ENCODE peak calls at places on chromosomes 3 and 15, in five cellular contexts. X is kidney, N is HTR-8/SVneo, F is GM12865, I is H54. C is an unnamed sample.

GRCh38 chr15:57158997-57159668 is 217.2 kb upstream of the CGNL1 start:
- DNase-seq in N (no peak), I (no peak), X (no peak), F (no peak), C (no peak)

GRCh38 chr15:91116379-91117067 is 16.5 kb downstream of the SV2B start:
- DNase-seq in N (no peak), X (no peak), I (no peak), F (peak), C (no peak)

GRCh38 chr3:11582123-11582968 is 61.4 kb downstream of the VGLL4 start:
- DNase-seq in F (no peak), X (no peak), I (no peak), N (peak), C (no peak)

GRCh38 chr3:135490219-135490618 is 475.3 kb upstream of the PPP2R3A start:
- DNase-seq in X (no peak), N (no peak), F (no peak), I (no peak), C (no peak)

GRCh38 chr15:78810003-78810376 is 1.3 kb downstream of the ADAMTS7 start:
- DNase-seq in I (no peak), F (no peak), N (no peak), X (no peak), C (no peak)

GRCh38 chr15:83209333-83209732 is 1.7 kb upstream of the HDGFL3 start:
- DNase-seq in I (no peak), X (no peak), F (no peak), N (no peak), C (no peak)

GRCh38 chr3:5305681-5305983 is 118.1 kb downstream of the EDEM1 start:
- DNase-seq in F (no peak), I (no peak), X (no peak), N (no peak), C (no peak)

GRCh38 chr3:142104763-142105162 is 44.6 kb downstream of the TFDP2 start:
- DNase-seq in I (no peak), X (no peak), N (no peak), F (no peak), C (no peak)

GRCh38 chr15:57595011-57595866 is 3.5 kb downstream of the MYZAP start:
- DNase-seq in F (no peak), N (no peak), X (no peak), I (no peak), C (no peak)

GRCh38 chr15:99283739-99284138 is 32.5 kb downstream of the LRRC28 start:
- DNase-seq in X (no peak), I (no peak), N (no peak), F (no peak), C (no peak)

GRCh38 chr3:157129782-157130137 is 30.2 kb downstream of the CCNL1 start:
- DNase-seq in X (no peak), F (no peak), I (no peak), N (no peak), C (no peak)

GRCh38 chr3:100615684-100616083 is 6.3 kb downstream of the ADGRG7 start:
- DNase-seq in I (no peak), X (no peak), F (no peak), N (no peak), C (no peak)

GRCh38 chr15:80093854-80094418 is 34.5 kb downstream of the ZFAND6 start:
- DNase-seq in F (no peak), X (no peak), N (no peak), I (no peak), C (no peak)

GRCh38 chr3:59519094-59519493 is 469.3 kb upstream of the CFAP20DC start:
- DNase-seq in F (no peak), X (no peak), N (no peak), I (no peak), C (no peak)

GRCh38 chr3:7962244-7962643 is 539.4 kb upstream of the LMCD1 start:
- DNase-seq in F (no peak), N (no peak), X (no peak), I (no peak), C (no peak)

GRCh38 chr3:32313723-32314473 is 75.4 kb downstream of the CMTM8 start:
- DNase-seq in X (no peak), N (peak), I (peak), F (no peak), C (no peak)

GRCh38 chr3:143224731-143225130 is 105.2 kb downstream of the CHST2 start:
- DNase-seq in I (no peak), F (no peak), X (no peak), N (no peak), C (no peak)

GRCh38 chr3:58047806-58048205 is 39.6 kb downstream of the FLNB start:
- DNase-seq in N (peak), I (no peak), F (no peak), X (no peak), C (peak)

GRCh38 chr3:147816770-147817169 is 407.6 kb downstream of the ZIC1 start:
- DNase-seq in I (no peak), N (no peak), X (peak), F (no peak), C (no peak)

GRCh38 chr15:39061952-39062464 is 497.4 kb upstream of the RASGRP1 start:
- DNase-seq in F (no peak), N (no peak), I (no peak), X (no peak), C (no peak)

GRCh38 chr3:8560608-8561007 is 59.0 kb downstream of the LMCD1 start:
- DNase-seq in F (no peak), I (no peak), N (no peak), X (no peak), C (peak)

GRCh38 chr3:106720510-106720909 is 656.7 kb upstream of the CCDC54 start:
- DNase-seq in F (no peak), N (no peak), I (no peak), X (no peak), C (no peak)

GRCh38 chr15:73518180-73518862 is 75.4 kb downstream of the REC114 start:
- DNase-seq in X (no peak), N (no peak), F (no peak), I (no peak), C (no peak)

GRCh38 chr3:186882881-186883685 is 40.6 kb downstream of the ADIPOQ start:
- DNase-seq in X (no peak), N (peak), F (no peak), I (peak), C (peak)

GRCh38 chr3:49248828-49249227 is 28.2 kb downstream of the C3orf62 start:
- DNase-seq in N (no peak), F (peak), X (no peak), I (no peak), C (no peak)

C was measured in non-pigmented ciliary epithelial cell.